ENCODE peak calls at places on chromosome 22, in nine cellular contexts. One of them, this sample, is unnamed.

GRCh38 chr22:43829904-43830851 is 18.1 kb upstream of the EFCAB6 start:
- DNase-seq in ovary: no peak
- DNase-seq in stimulated activated CD4-positive, alpha-beta T cell treated with anti-CD3 and anti-CD28 coated beads, Interleukin-4, amount 100 ng/mL, for 48 hours: no peak
- DNase-seq in RKO: no peak
- DNase-seq in CD8-positive, alpha-beta memory T cell: no peak
- DNase-seq in CD8-positive, alpha-beta T cell: no peak
- DNase-seq in NCI-H1092 treated with DMSO at 0.1 percent for 48 hours: peak; percentile 58
- DNase-seq in NCI-H1048: no peak
- DNase-seq in breast epithelium: no peak
- DNase-seq in this sample: no peak

GRCh38 chr22:29011200-29011867 is 50.3 kb downstream of the C22orf31 start:
- DNase-seq in CD8-positive, alpha-beta memory T cell: no peak
- DNase-seq in CD8-positive, alpha-beta T cell: no peak
- DNase-seq in stimulated activated CD4-positive, alpha-beta T cell treated with anti-CD3 and anti-CD28 coated beads, Interleukin-4, amount 100 ng/mL, for 48 hours: no peak
- DNase-seq in RKO: no peak
- DNase-seq in breast epithelium: no peak
- DNase-seq in NCI-H1048: no peak
- DNase-seq in ovary: no peak
- DNase-seq in NCI-H1092 treated with DMSO at 0.1 percent for 48 hours: peak; percentile 53
- DNase-seq in this sample: no peak

GRCh38 chr22:19179472-19180048 is 1.0 kb upstream of the SLC25A1 start:
- DNase-seq in stimulated activated CD4-positive, alpha-beta T cell treated with anti-CD3 and anti-CD28 coated beads, Interleukin-4, amount 100 ng/mL, for 48 hours: peak; percentile 40
- DNase-seq in CD8-positive, alpha-beta T cell: no peak
- DNase-seq in breast epithelium: peak; percentile 71
- DNase-seq in NCI-H1048: no peak
- DNase-seq in CD8-positive, alpha-beta memory T cell: peak; percentile 29
- DNase-seq in NCI-H1092 treated with DMSO at 0.1 percent for 48 hours: peak; percentile 52
- DNase-seq in RKO: peak; percentile 89
- DNase-seq in ovary: peak; percentile 79
- DNase-seq in this sample: no peak

GRCh38 chr22:47249370-47249928 is 487.0 kb downstream of the TBC1D22A start:
- DNase-seq in CD8-positive, alpha-beta T cell: no peak
- DNase-seq in CD8-positive, alpha-beta memory T cell: no peak
- DNase-seq in NCI-H1092 treated with DMSO at 0.1 percent for 48 hours: no peak
- DNase-seq in NCI-H1048: no peak
- DNase-seq in stimulated activated CD4-positive, alpha-beta T cell treated with anti-CD3 and anti-CD28 coated beads, Interleukin-4, amount 100 ng/mL, for 48 hours: no peak
- DNase-seq in RKO: no peak
- DNase-seq in ovary: no peak
- DNase-seq in breast epithelium: peak; percentile 6
- DNase-seq in this sample: no peak

GRCh38 chr22:39364646-39365405 is 15.0 kb downstream of the SYNGR1 start:
- DNase-seq in stimulated activated CD4-positive, alpha-beta T cell treated with anti-CD3 and anti-CD28 coated beads, Interleukin-4, amount 100 ng/mL, for 48 hours: no peak
- DNase-seq in breast epithelium: no peak
- DNase-seq in RKO: no peak
- DNase-seq in NCI-H1048: no peak
- DNase-seq in CD8-positive, alpha-beta memory T cell: no peak
- DNase-seq in ovary: no peak
- DNase-seq in CD8-positive, alpha-beta T cell: no peak
- DNase-seq in NCI-H1092 treated with DMSO at 0.1 percent for 48 hours: no peak
- DNase-seq in this sample: no peak

GRCh38 chr22:27405672-27406388 is 395.7 kb downstream of the MN1 start:
- DNase-seq in NCI-H1048: no peak
- DNase-seq in CD8-positive, alpha-beta T cell: no peak
- DNase-seq in breast epithelium: peak; percentile 63
- DNase-seq in CD8-positive, alpha-beta memory T cell: no peak
- DNase-seq in stimulated activated CD4-positive, alpha-beta T cell treated with anti-CD3 and anti-CD28 coated beads, Interleukin-4, amount 100 ng/mL, for 48 hours: no peak
- DNase-seq in ovary: peak; percentile 52
- DNase-seq in RKO: no peak
- DNase-seq in NCI-H1092 treated with DMSO at 0.1 percent for 48 hours: peak; percentile 29
- DNase-seq in this sample: no peak

GRCh38 chr22:46288846-46289243 is 7.8 kb upstream of the GTSE1 start:
- DNase-seq in CD8-positive, alpha-beta memory T cell: no peak
- DNase-seq in breast epithelium: no peak
- DNase-seq in ovary: no peak
- DNase-seq in stimulated activated CD4-positive, alpha-beta T cell treated with anti-CD3 and anti-CD28 coated beads, Interleukin-4, amount 100 ng/mL, for 48 hours: no peak
- DNase-seq in NCI-H1048: no peak
- DNase-seq in CD8-positive, alpha-beta T cell: no peak
- DNase-seq in RKO: no peak
- DNase-seq in NCI-H1092 treated with DMSO at 0.1 percent for 48 hours: no peak
- DNase-seq in this sample: no peak

GRCh38 chr22:46366327-46366731 is 30.8 kb downstream of the TRMU start:
- DNase-seq in stimulated activated CD4-positive, alpha-beta T cell treated with anti-CD3 and anti-CD28 coated beads, Interleukin-4, amount 100 ng/mL, for 48 hours: no peak
- DNase-seq in NCI-H1048: no peak
- DNase-seq in ovary: no peak
- DNase-seq in RKO: no peak
- DNase-seq in CD8-positive, alpha-beta T cell: no peak
- DNase-seq in CD8-positive, alpha-beta memory T cell: no peak
- DNase-seq in NCI-H1092 treated with DMSO at 0.1 percent for 48 hours: no peak
- DNase-seq in breast epithelium: no peak
- DNase-seq in this sample: no peak

GRCh38 chr22:46833228-46833627 is 70.8 kb downstream of the TBC1D22A start:
- DNase-seq in NCI-H1092 treated with DMSO at 0.1 percent for 48 hours: no peak
- DNase-seq in NCI-H1048: no peak
- DNase-seq in stimulated activated CD4-positive, alpha-beta T cell treated with anti-CD3 and anti-CD28 coated beads, Interleukin-4, amount 100 ng/mL, for 48 hours: no peak
- DNase-seq in CD8-positive, alpha-beta T cell: no peak
- DNase-seq in ovary: no peak
- DNase-seq in RKO: no peak
- DNase-seq in breast epithelium: no peak
- DNase-seq in CD8-positive, alpha-beta memory T cell: no peak
- DNase-seq in this sample: no peak

GRCh38 chr22:37994049-37994448 is 9.7 kb upstream of the SOX10 start:
- DNase-seq in stimulated activated CD4-positive, alpha-beta T cell treated with anti-CD3 and anti-CD28 coated beads, Interleukin-4, amount 100 ng/mL, for 48 hours: no peak
- DNase-seq in NCI-H1092 treated with DMSO at 0.1 percent for 48 hours: no peak
- DNase-seq in ovary: no peak
- DNase-seq in breast epithelium: no peak
- DNase-seq in RKO: no peak
- DNase-seq in CD8-positive, alpha-beta T cell: peak; percentile 31
- DNase-seq in NCI-H1048: no peak
- DNase-seq in CD8-positive, alpha-beta memory T cell: peak; percentile 29
- DNase-seq in this sample: no peak

GRCh38 chr22:49760630-49761571 is 66.8 kb downstream of the BRD1 start:
- DNase-seq in NCI-H1048: no peak
- DNase-seq in CD8-positive, alpha-beta memory T cell: no peak
- DNase-seq in breast epithelium: peak; percentile 33
- DNase-seq in CD8-positive, alpha-beta T cell: no peak
- DNase-seq in stimulated activated CD4-positive, alpha-beta T cell treated with anti-CD3 and anti-CD28 coated beads, Interleukin-4, amount 100 ng/mL, for 48 hours: no peak
- DNase-seq in NCI-H1092 treated with DMSO at 0.1 percent for 48 hours: no peak
- DNase-seq in RKO: no peak
- DNase-seq in ovary: no peak
- DNase-seq in this sample: no peak

GRCh38 chr22:37138879-37139561 is 10.7 kb downstream of the IL2RB start:
- DNase-seq in stimulated activated CD4-positive, alpha-beta T cell treated with anti-CD3 and anti-CD28 coated beads, Interleukin-4, amount 100 ng/mL, for 48 hours: no peak
- DNase-seq in NCI-H1048: no peak
- DNase-seq in ovary: no peak
- DNase-seq in breast epithelium: no peak
- DNase-seq in CD8-positive, alpha-beta T cell: no peak
- DNase-seq in RKO: no peak
- DNase-seq in CD8-positive, alpha-beta memory T cell: no peak
- DNase-seq in NCI-H1092 treated with DMSO at 0.1 percent for 48 hours: no peak
- DNase-seq in this sample: no peak

GRCh38 chr22:42291287-42291686 is 20.8 kb upstream of the TCF20 start:
- DNase-seq in CD8-positive, alpha-beta memory T cell: no peak
- DNase-seq in RKO: no peak
- DNase-seq in CD8-positive, alpha-beta T cell: no peak
- DNase-seq in ovary: no peak
- DNase-seq in NCI-H1048: no peak
- DNase-seq in breast epithelium: no peak
- DNase-seq in stimulated activated CD4-positive, alpha-beta T cell treated with anti-CD3 and anti-CD28 coated beads, Interleukin-4, amount 100 ng/mL, for 48 hours: no peak
- DNase-seq in NCI-H1092 treated with DMSO at 0.1 percent for 48 hours: no peak
- DNase-seq in this sample: no peak

GRCh38 chr22:42313204-42313603 is 42.8 kb upstream of the TCF20 start:
- DNase-seq in ovary: no peak
- DNase-seq in stimulated activated CD4-positive, alpha-beta T cell treated with anti-CD3 and anti-CD28 coated beads, Interleukin-4, amount 100 ng/mL, for 48 hours: no peak
- DNase-seq in breast epithelium: no peak
- DNase-seq in CD8-positive, alpha-beta memory T cell: no peak
- DNase-seq in NCI-H1048: no peak
- DNase-seq in CD8-positive, alpha-beta T cell: peak; percentile 16
- DNase-seq in RKO: no peak
- DNase-seq in NCI-H1092 treated with DMSO at 0.1 percent for 48 hours: no peak
- DNase-seq in this sample: no peak

GRCh38 chr22:38868886-38869381 is 3.1 kb downstream of the CBX6 start:
- DNase-seq in RKO: peak; percentile 67
- DNase-seq in breast epithelium: peak; percentile 81
- DNase-seq in NCI-H1048: peak; percentile 42
- DNase-seq in ovary: peak; percentile 83
- DNase-seq in CD8-positive, alpha-beta memory T cell: peak; percentile 77
- DNase-seq in CD8-positive, alpha-beta T cell: peak; percentile 78
- DNase-seq in NCI-H1092 treated with DMSO at 0.1 percent for 48 hours: peak; percentile 25
- DNase-seq in stimulated activated CD4-positive, alpha-beta T cell treated with anti-CD3 and anti-CD28 coated beads, Interleukin-4, amount 100 ng/mL, for 48 hours: peak; percentile 81
- DNase-seq in this sample: peak; percentile 71

GRCh38 chr22:30841264-30841663 is 127.3 kb downstream of the MORC2 start:
- DNase-seq in NCI-H1092 treated with DMSO at 0.1 percent for 48 hours: no peak
- DNase-seq in CD8-positive, alpha-beta T cell: no peak
- DNase-seq in NCI-H1048: no peak
- DNase-seq in ovary: no peak
- DNase-seq in CD8-positive, alpha-beta memory T cell: no peak
- DNase-seq in stimulated activated CD4-positive, alpha-beta T cell treated with anti-CD3 and anti-CD28 coated beads, Interleukin-4, amount 100 ng/mL, for 48 hours: no peak
- DNase-seq in breast epithelium: no peak
- DNase-seq in RKO: no peak
- DNase-seq in this sample: peak; percentile 8

GRCh38 chr22:43435851-43436535 is 24.2 kb downstream of the MPPED1 start:
- DNase-seq in RKO: no peak
- DNase-seq in NCI-H1048: no peak
- DNase-seq in NCI-H1092 treated with DMSO at 0.1 percent for 48 hours: peak; percentile 83
- DNase-seq in CD8-positive, alpha-beta memory T cell: no peak
- DNase-seq in CD8-positive, alpha-beta T cell: no peak
- DNase-seq in breast epithelium: peak; percentile 80
- DNase-seq in stimulated activated CD4-positive, alpha-beta T cell treated with anti-CD3 and anti-CD28 coated beads, Interleukin-4, amount 100 ng/mL, for 48 hours: no peak
- DNase-seq in ovary: no peak
- DNase-seq in this sample: no peak

GRCh38 chr22:27699676-27700075 is 101.9 kb downstream of the MN1 start:
- DNase-seq in NCI-H1092 treated with DMSO at 0.1 percent for 48 hours: no peak
- DNase-seq in CD8-positive, alpha-beta T cell: no peak
- DNase-seq in RKO: no peak
- DNase-seq in NCI-H1048: no peak
- DNase-seq in ovary: no peak
- DNase-seq in stimulated activated CD4-positive, alpha-beta T cell treated with anti-CD3 and anti-CD28 coated beads, Interleukin-4, amount 100 ng/mL, for 48 hours: no peak
- DNase-seq in CD8-positive, alpha-beta memory T cell: no peak
- DNase-seq in breast epithelium: no peak
- DNase-seq in this sample: no peak

GRCh38 chr22:39703890-39704658 is 133.5 kb downstream of the CACNA1I start:
- DNase-seq in CD8-positive, alpha-beta memory T cell: no peak
- DNase-seq in RKO: no peak
- DNase-seq in NCI-H1092 treated with DMSO at 0.1 percent for 48 hours: peak; percentile 35
- DNase-seq in breast epithelium: no peak
- DNase-seq in ovary: peak; percentile 42
- DNase-seq in NCI-H1048: no peak
- DNase-seq in CD8-positive, alpha-beta T cell: no peak
- DNase-seq in stimulated activated CD4-positive, alpha-beta T cell treated with anti-CD3 and anti-CD28 coated beads, Interleukin-4, amount 100 ng/mL, for 48 hours: no peak
- DNase-seq in this sample: no peak